ENCODE peak calls at places on chromosomes 1 and 21, in five cellular contexts. Q, X, P, C and N are unnamed samples.

GRCh38 chr1:203381151-203381751 is 30.3 kb upstream of the FMOD start:
- DNase-seq in Q (no peak), C (no peak), P (peak), X (no peak), N (no peak)

GRCh38 chr1:13899856-13900255 is 199.9 kb downstream of the PRDM2 start:
- DNase-seq in X (no peak), Q (no peak), C (no peak), P (no peak), N (no peak)

GRCh38 chr1:217360510-217360909 is 270.4 kb downstream of the GPATCH2 start:
- DNase-seq in P (no peak), C (no peak), Q (no peak), X (no peak), N (no peak)

GRCh38 chr1:206809504-206810084 is 37.3 kb upstream of the IL10 start:
- DNase-seq in Q (peak), C (no peak), X (no peak), P (peak), N (no peak)

GRCh38 chr1:222283147-222283768 is 264.6 kb downstream of the HHIPL2 start:
- DNase-seq in C (peak), Q (no peak), X (no peak), P (no peak), N (no peak)

GRCh38 chr1:182784556-182785171 is 4.9 kb upstream of the NPL start:
- DNase-seq in P (no peak), X (no peak), C (no peak), Q (peak), N (no peak)

GRCh38 chr1:41533731-41534080 is 49.2 kb upstream of the EDN2 start:
- DNase-seq in P (no peak), Q (no peak), C (peak), X (peak), N (no peak)

GRCh38 chr1:11320153-11320936 is 47.3 kb downstream of the UBIAD1 start:
- DNase-seq in X (no peak), P (peak), C (no peak), Q (peak), N (no peak)

GRCh38 chr1:22197644-22198043 is 54.7 kb upstream of the WNT4 start:
- DNase-seq in P (no peak), Q (no peak), X (no peak), C (peak), N (no peak)

GRCh38 chr1:165645654-165646366 is 14.8 kb downstream of the MGST3 start:
- DNase-seq in X (no peak), P (no peak), C (peak), Q (peak), N (no peak)

GRCh38 chr21:41167348-41168342 is at the start of gene BACE2:
- DNase-seq in X (peak), Q (peak), P (peak), C (peak), N (peak)

GRCh38 chr1:2298685-2299673 is 70.9 kb downstream of the SKI start:
- DNase-seq in Q (no peak), P (no peak), C (no peak), X (peak), N (no peak)

GRCh38 chr1:210213335-210213734 is 19.3 kb upstream of the SERTAD4 start:
- DNase-seq in Q (no peak), C (no peak), X (no peak), P (no peak), N (no peak)

GRCh38 chr1:1273152-1273534 is 511 bp downstream of the UBE2J2 start:
- DNase-seq in C (peak), P (no peak), X (no peak), Q (no peak), N (no peak)
- H3K27ac ChIP-seq in C (peak), P (peak), X (peak), Q (peak), N (peak)

GRCh38 chr1:32901823-32902534 is 790 bp upstream of the TMEM54 start:
- DNase-seq in X (no peak), P (no peak), C (no peak), Q (no peak), N (no peak)
- H3K4me3 ChIP-seq in X (peak), P (peak), C (peak), Q (peak), N (peak)

DNA sequence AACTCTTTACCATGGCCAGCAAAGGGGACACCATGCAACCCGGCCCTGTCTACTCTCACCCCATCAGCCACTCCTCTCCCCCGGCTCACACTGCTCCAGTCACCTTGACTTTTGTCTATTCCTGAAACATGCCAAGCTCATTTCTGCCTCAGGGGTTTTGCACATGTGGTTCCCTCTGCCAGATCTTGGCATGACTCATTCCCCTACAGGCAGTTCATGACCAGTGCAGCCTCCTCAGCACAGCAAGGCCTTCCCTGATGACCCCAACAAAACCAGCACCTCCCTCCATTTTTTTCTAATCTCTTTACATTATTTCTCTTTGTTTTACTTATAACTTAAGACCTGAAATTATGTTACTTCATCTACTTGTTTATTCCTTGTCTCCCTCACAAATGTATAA is 58.6 kb upstream of the GJB5 start:
- DNase-seq in P (no peak), Q (peak), C (no peak), X (no peak), N (peak)
- TF ChIP-seq CTCF in P (no peak), Q (no peak), C (no peak), X (no peak), N (no peak)

GRCh38 chr1:111463029-111463683 is 10.6 kb upstream of the C1orf162 start:
- DNase-seq in Q (no peak), X (no peak), C (no peak), P (no peak), N (no peak)
- H3K27ac ChIP-seq in Q (no peak), X (no peak), C (no peak), P (no peak), N (no peak)

GRCh38 chr1:85581802-85582686 is 1.5 kb downstream of the CCN1 start:
- DNase-seq in P (no peak), C (peak), Q (peak), X (peak), N (no peak)

GRCh38 chr1:85581138-85581801 is 709 bp downstream of the CCN1 start:
- DNase-seq in C (peak), Q (peak), P (peak), X (peak), N (peak)

GRCh38 chr1:85579619-85580018 is 942 bp upstream of the CCN1 start:
- DNase-seq in C (peak), P (no peak), X (no peak), Q (peak), N (no peak)

GRCh38 chr1:85578321-85579295 is 2.0 kb upstream of the CCN1 start:
- DNase-seq in Q (peak), C (peak), X (no peak), P (no peak), N (no peak)

DNA sequence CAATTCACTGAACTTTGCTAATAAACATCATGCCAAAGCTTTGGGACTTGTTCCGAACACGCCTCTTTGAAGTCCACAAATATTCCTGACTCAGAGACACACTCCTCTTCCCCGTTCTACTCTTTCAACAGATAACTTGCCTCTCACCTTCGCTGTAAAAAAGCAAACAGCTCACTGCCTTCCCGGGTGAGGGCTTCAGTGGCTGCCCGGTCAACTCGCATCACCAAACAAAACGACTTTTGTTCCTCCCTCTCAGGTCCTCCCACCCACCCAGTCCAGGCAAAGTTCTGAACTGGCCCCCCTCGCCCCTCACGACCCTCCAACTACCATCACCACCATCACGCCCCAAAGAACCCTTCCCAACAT is 532 bp upstream of the CCN1 start:
- DNase-seq in P (no peak), C (no peak), Q (peak), X (no peak), N (no peak)
- H3K4me3 ChIP-seq in P (peak), C (peak), Q (peak), X (peak), N (peak)

DNA sequence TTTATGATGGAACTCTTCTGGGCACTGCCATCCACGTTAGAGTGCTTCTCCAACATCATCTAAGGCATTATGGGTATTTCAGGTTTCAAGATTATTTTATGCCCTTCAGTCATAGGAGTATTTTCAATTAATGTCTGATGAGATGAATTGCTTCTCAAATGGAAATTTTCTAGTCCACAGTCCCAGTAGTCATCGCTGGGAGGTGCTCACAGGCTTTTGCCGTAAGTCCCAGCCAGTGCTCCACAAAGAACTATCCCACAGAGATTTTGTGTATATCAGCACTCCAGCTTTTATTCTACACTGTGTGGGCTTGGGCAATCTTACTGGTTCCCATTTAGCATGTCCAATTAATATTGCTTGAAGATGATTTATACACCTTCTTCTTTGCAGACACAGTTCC is 61.0 kb downstream of the SMYD2 start:
- DNase-seq in Q (no peak), C (no peak), P (no peak), X (no peak), N (no peak)
- TF ChIP-seq CTCF in Q (no peak), C (no peak), P (peak), X (no peak), N (no peak)

GRCh38 chr1:34850382-34850781 is 9.2 kb downstream of the SMIM12 start:
- DNase-seq in C (no peak), Q (no peak), P (no peak), X (no peak), N (no peak)
- H3K27ac ChIP-seq in C (no peak), Q (no peak), P (no peak), X (no peak), N (peak)